ENCODE peak calls at places on chromosome 21, in four cellular contexts. S, H, P and V are unnamed samples.

GRCh38 chr21:41580758-41581554 is 73.0 kb upstream of the TMPRSS2 start:
- DNase-seq in P (peak; percentile 85), S (no peak), H (no peak), V (no peak)

GRCh38 chr21:26027696-26028095 is 142.9 kb downstream of the APP start:
- DNase-seq in H (peak; percentile 40), S (no peak), P (no peak), V (no peak)

GRCh38 chr21:35697321-35697808 is 363.0 kb downstream of the SETD4 start:
- DNase-seq in H (peak; percentile 46), P (peak; percentile 46), S (no peak), V (peak; percentile 48)

GRCh38 chr21:27772816-27773215 is 805.9 kb upstream of the ADAMTS5 start:
- DNase-seq in P (no peak), S (no peak), H (no peak), V (no peak)

GRCh38 chr21:41164981-41165650 is 2.8 kb upstream of the BACE2 start:
- DNase-seq in S (no peak), P (peak; percentile 63), H (peak; percentile 42), V (no peak)

GRCh38 chr21:14527690-14528652 is 18.1 kb downstream of the SAMSN1 start:
- DNase-seq in P (no peak), H (peak; percentile 44), S (no peak), V (no peak)

GRCh38 chr21:34514576-34515135 is 2.6 kb upstream of the KCNE1 start:
- DNase-seq in H (no peak), P (no peak), S (no peak), V (no peak)

GRCh38 chr21:14762734-14763694 is 216.9 kb upstream of the SAMSN1 start:
- DNase-seq in H (no peak), P (no peak), S (no peak), V (no peak)

GRCh38 chr21:42193131-42193671 is 25.7 kb upstream of the ABCG1 start:
- DNase-seq in P (no peak), H (peak; percentile 82), S (peak; percentile 80), V (peak; percentile 69)

GRCh38 chr21:39885119-39885848 is 18.0 kb downstream of the PCP4 start:
- DNase-seq in S (no peak), H (no peak), P (peak; percentile 24), V (peak; percentile 28)

GRCh38 chr21:40331182-40331581 is 463.9 kb downstream of the PCP4 start:
- DNase-seq in P (no peak), H (no peak), S (no peak), V (no peak)

GRCh38 chr21:29114765-29115164 is 15.7 kb upstream of the MAP3K7CL start:
- DNase-seq in H (peak; percentile 64), S (no peak), P (no peak), V (peak; percentile 98)

GRCh38 chr21:17818158-17819113 is 720 bp downstream of the C21orf91 start:
- DNase-seq in H (peak; percentile 36), S (peak; percentile 85), P (peak; percentile 41), V (peak; percentile 36)

GRCh38 chr21:42429856-42430255 is 26.2 kb downstream of the UBASH3A start:
- DNase-seq in P (no peak), S (no peak), H (no peak), V (no peak)

GRCh38 chr21:41681939-41682718 is 84.7 kb downstream of the RIPK4 start:
- DNase-seq in P (no peak), S (no peak), H (no peak), V (no peak)

GRCh38 chr21:43333301-43334062 is 93.4 kb downstream of the SIK1 start:
- DNase-seq in S (peak; percentile 89), P (no peak), H (peak; percentile 91), V (peak; percentile 84)

GRCh38 chr21:15669247-15669646 is 60.5 kb upstream of the USP25 start:
- DNase-seq in S (no peak), P (no peak), H (peak; percentile 27), V (peak; percentile 25)

GRCh38 chr21:35046880-35047229 is 2.2 kb downstream of the RUNX1 start:
- DNase-seq in S (no peak), P (no peak), H (no peak), V (no peak)

GRCh38 chr21:38511662-38512243 is 13.5 kb upstream of the ERG start:
- DNase-seq in P (no peak), S (no peak), H (no peak), V (no peak)

GRCh38 chr21:29232601-29233541 is 65.9 kb upstream of the BACH1 start:
- DNase-seq in P (no peak), H (peak; percentile 70), S (no peak), V (peak; percentile 67)

GRCh38 chr21:42097274-42097673 is 26.2 kb downstream of the UMODL1 start:
- DNase-seq in S (no peak), H (peak; percentile 33), P (no peak), V (no peak)

GRCh38 chr21:41957991-41958766 is 4.4 kb upstream of the C2CD2 start:
- DNase-seq in H (peak; percentile 96), S (no peak), P (peak; percentile 61), V (peak; percentile 95)

GRCh38 chr21:16117851-16118592 is 388.2 kb downstream of the USP25 start:
- DNase-seq in P (no peak), S (no peak), H (peak; percentile 92), V (peak; percentile 94)

GRCh38 chr21:44370771-44371410 is 17.5 kb downstream of the TRPM2 start:
- DNase-seq in P (no peak), S (no peak), H (no peak), V (no peak)

GRCh38 chr21:44596068-44596725 is 3.9 kb upstream of the KRTAP10-6 start:
- DNase-seq in H (peak; percentile 18), P (no peak), S (peak; percentile 57), V (no peak)

GRCh38 chr21:41821081-41821755 is 54.4 kb upstream of the RIPK4 start:
- DNase-seq in P (no peak), S (no peak), H (no peak), V (no peak)

GRCh38 chr21:41168391-41169257 is 664 bp downstream of the BACE2 start:
- DNase-seq in S (no peak), H (peak; percentile 64), P (peak; percentile 63), V (peak; percentile 62)

DNA sequence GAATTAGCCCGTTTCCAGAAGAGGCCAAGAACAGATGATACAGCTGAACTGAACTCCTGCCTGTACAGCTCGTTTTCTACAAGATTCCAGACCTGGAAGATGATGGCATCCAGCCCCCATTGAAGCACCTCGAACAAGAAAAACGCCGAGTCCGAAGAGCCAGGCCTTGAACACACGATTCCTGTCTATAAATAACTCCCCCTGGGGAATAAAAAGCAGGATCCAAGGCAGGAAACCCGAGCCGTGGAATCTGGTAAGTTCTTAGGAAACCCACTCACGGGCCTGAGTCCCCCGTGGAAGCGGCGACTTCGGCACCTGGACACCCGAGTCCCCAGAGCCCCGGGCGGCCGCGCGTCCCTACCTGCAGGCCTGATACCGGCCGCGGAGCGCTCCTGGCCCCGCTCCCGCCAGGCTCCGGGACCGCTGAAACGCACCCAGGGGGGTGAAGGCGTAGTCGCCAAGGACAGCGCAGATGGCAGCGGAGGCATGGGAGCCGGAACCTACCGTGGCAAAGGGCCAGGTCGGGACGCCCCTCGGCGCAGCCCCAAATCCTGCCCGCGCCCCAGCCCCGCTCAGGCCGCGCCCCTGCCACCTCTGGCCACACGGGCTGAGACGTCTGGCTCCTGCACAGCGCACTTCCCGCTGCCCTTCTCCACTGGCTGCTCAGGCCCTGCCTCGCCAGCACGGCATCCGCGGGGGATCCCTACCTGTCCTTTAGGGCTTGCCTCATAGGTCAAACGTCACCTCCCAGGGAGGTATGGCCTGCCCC is 14.0 kb upstream of the HLCS start:
- DNase-seq in S (no peak), H (peak; percentile 45), P (peak; percentile 36), V (peak; percentile 9)
- TF ChIP-seq CTCF in S (no peak), H (no peak), P (peak; percentile 37), V (no peak)

DNA sequence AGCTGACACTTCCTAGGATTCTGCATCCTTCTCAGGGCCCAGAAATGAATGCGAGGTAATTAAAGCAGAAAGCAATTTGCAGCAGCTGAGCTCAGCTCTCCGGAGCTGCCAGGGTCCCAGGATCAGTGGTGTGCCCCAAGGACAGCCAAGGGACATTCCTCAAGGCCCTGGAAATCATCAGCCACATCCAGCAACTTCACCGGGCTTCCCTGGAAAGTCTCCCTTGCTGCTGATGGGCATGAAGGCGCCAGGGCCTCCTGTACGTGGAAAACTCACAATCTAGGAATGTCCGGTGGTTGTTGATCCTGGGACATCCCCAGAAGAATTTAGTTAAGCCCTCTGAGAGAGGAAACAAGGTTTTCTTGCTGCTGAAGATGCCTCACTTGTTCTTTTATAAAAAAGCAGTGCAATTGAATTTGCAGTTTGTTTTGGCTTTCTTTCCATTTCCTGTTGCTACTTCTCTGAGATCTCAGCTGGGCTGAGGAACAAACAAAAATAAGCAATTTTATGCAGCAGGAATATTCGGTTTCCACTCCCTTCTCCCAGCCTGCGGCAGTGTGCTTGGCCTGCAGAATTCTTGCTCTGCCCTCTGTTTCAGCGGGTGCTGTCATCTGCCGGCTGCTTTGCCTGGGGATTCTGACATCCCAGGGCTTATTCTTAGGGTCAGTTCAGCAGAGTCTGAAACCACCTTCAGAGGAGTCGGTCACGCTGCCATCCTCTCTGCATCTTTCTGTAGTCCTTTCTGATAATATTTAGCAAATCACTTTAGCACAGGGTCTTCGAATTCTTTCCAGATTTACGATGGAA is 85.9 kb downstream of the TCP10L start:
- DNase-seq in H (peak; percentile 83), P (no peak), S (no peak), V (peak; percentile 79)
- TF ChIP-seq CTCF in H (no peak), P (no peak), S (peak; percentile 36), V (peak; percentile 20)

DNA sequence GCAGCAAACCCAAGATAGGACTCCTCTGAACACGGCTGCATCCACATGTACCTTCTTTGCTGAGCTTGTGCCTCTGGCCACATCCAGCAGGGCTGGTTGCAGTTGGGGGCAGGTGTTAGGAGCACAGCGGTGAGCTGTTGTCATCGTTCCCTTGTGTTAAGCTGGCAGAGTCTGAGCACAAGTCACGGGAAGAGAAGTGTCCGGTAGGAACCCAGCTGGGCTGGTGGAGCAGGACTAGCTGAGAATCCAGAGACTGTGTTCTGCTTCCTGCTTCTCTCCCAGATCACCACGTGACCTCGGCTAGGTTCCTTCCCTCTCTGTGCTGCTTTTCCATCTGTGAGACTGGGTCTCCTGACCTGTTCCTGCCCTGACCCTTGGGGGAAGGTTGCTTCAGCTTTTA is 105.1 kb downstream of the PCBP3 start:
- DNase-seq in P (no peak), S (peak; percentile 73), H (no peak), V (no peak)
- TF ChIP-seq CTCF in P (no peak), S (no peak), H (no peak), V (no peak)

GRCh38 chr21:30434033-30434631 is 4.1 kb downstream of the KRTAP13-4 start:
- DNase-seq in S (no peak), P (peak; percentile 7), H (peak; percentile 41), V (peak; percentile 1)
- TF ChIP-seq CTCF in S (peak; percentile 78), P (peak; percentile 42), H (peak; percentile 52), V (peak; percentile 51)